ENCODE peak calls at places on chromosomes 16 and 17, in four cellular contexts. E, F, H and T are unnamed samples.

GRCh38 chr16:49639739-49640388 is 216.0 kb downstream of the ZNF423 start:
- DNase-seq in E (no peak), F (no peak), H (no peak), T (no peak)

GRCh38 chr16:89052191-89052787 is 41.4 kb upstream of the ACSF3 start:
- DNase-seq in E (no peak), F (no peak), H (no peak), T (no peak)

GRCh38 chr16:27816561-27816960 is 247.0 kb downstream of the GSG1L start:
- DNase-seq in E (no peak), F (no peak), H (no peak), T (no peak)

GRCh38 chr17:12231027-12231682 is 210.5 kb downstream of the MAP2K4 start:
- DNase-seq in E (no peak), F (no peak), H (no peak), T (no peak)

GRCh38 chr17:76841776-76842405 is 26.3 kb upstream of the MGAT5B start:
- DNase-seq in E (peak), F (no peak), H (no peak), T (no peak)

GRCh38 chr16:50282010-50282538 is 15.7 kb downstream of the ADCY7 start:
- DNase-seq in E (no peak), F (peak), H (no peak), T (no peak)

GRCh38 chr16:83717308-83717707 is 90.5 kb upstream of the HSBP1 start:
- DNase-seq in E (no peak), F (no peak), H (no peak), T (no peak)

GRCh38 chr17:28807925-28808641 is 34.5 kb downstream of the FAM222B start:
- DNase-seq in E (no peak), F (no peak), H (no peak), T (no peak)

GRCh38 chr17:21378553-21378952 is 2.4 kb downstream of the KCNJ12 start:
- DNase-seq in E (no peak), F (no peak), H (no peak), T (no peak)

GRCh38 chr16:9135797-9136196 is 44.4 kb downstream of the HAPSTR1 start:
- DNase-seq in E (no peak), F (no peak), H (no peak), T (no peak)

GRCh38 chr16:29898786-29899515 is 399 bp downstream of the SEZ6L2 start:
- DNase-seq in E (peak), F (no peak), H (no peak), T (no peak)

GRCh38 chr17:47295037-47295873 is 28.5 kb upstream of the EFCAB13 start:
- DNase-seq in E (no peak), F (no peak), H (no peak), T (no peak)

GRCh38 chr16:65713409-65713808 is 591.5 kb upstream of the CDH11 start:
- DNase-seq in E (no peak), F (no peak), H (no peak), T (no peak)

GRCh38 chr16:85078176-85078700 is 34.0 kb downstream of the CIBAR2 start:
- DNase-seq in E (no peak), F (no peak), H (no peak), T (no peak)